ENCODE peak calls at places on chromosomes 11 and 22, in six cellular contexts. Z is astrocyte of the cerebellum, H is IMR-90, M is ascending aorta, F is skeletal muscle cell, N is esophagus squamous epithelium. P is an unnamed sample.

GRCh38 chr22:33853200-33854097 is 66.8 kb downstream of the LARGE1 start:
- DNase-seq in Z (peak; percentile 60), H (peak; percentile 77), M (no peak), F (peak; percentile 27), N (no peak), P (peak; percentile 76)

GRCh38 chr11:119594639-119595249 is 134.3 kb downstream of the NECTIN1 start:
- DNase-seq in Z (no peak), H (peak; percentile 87), M (no peak), F (peak; percentile 49), N (no peak), P (peak; percentile 81)

GRCh38 chr22:20436309-20437252 is 1.0 kb downstream of the SCARF2 start:
- DNase-seq in Z (no peak), H (peak; percentile 30), M (no peak), F (no peak), N (no peak), P (peak; percentile 54)

GRCh38 chr22:23908561-23909205 is 14.5 kb downstream of the MIF start:
- DNase-seq in Z (no peak), H (no peak), M (no peak), F (no peak), N (no peak), P (peak; percentile 18)

GRCh38 chr22:27046126-27046525 is 388.7 kb downstream of the MIAT start:
- DNase-seq in Z (no peak), H (no peak), M (no peak), F (no peak), N (no peak), P (no peak)

GRCh38 chr22:46367707-46368191 is 32.2 kb downstream of the TRMU start:
- DNase-seq in Z (no peak), H (peak; percentile 40), M (no peak), F (peak; percentile 1), N (no peak), P (peak; percentile 38)

GRCh38 chr11:64181506-64182411 is 4.2 kb upstream of the STIP1 start:
- DNase-seq in Z (peak; percentile 62), H (peak; percentile 93), M (peak; percentile 93), F (peak; percentile 80), N (peak; percentile 45), P (peak; percentile 93)

GRCh38 chr22:38041760-38042584 is 15.2 kb upstream of the PICK1 start:
- DNase-seq in Z (no peak), H (no peak), M (no peak), F (no peak), N (no peak), P (no peak)

GRCh38 chr22:45263790-45264269 is 20.9 kb upstream of the UPK3A start:
- DNase-seq in Z (no peak), H (peak; percentile 84), M (no peak), F (peak; percentile 34), N (no peak), P (peak; percentile 90)

GRCh38 chr11:128467610-128468041 is 119.7 kb downstream of the ETS1 start:
- DNase-seq in Z (peak; percentile 80), H (peak; percentile 100), M (peak; percentile 54), F (peak; percentile 98), N (no peak), P (peak; percentile 93)

GRCh38 chr11:45886816-45887520 is 1.5 kb downstream of the MAPK8IP1 start:
- DNase-seq in Z (no peak), H (no peak), M (no peak), F (no peak), N (no peak), P (no peak)

GRCh38 chr11:65125197-65126056 is 3.3 kb downstream of the MRPL49 start:
- DNase-seq in Z (no peak), H (no peak), M (no peak), F (no peak), N (no peak), P (no peak)

GRCh38 chr11:78414321-78415051 is 3.1 kb downstream of the GAB2 start:
- DNase-seq in Z (no peak), H (peak; percentile 43), M (no peak), F (no peak), N (no peak), P (peak; percentile 33)

GRCh38 chr11:65505434-65506315 is 6.8 kb downstream of the MALAT1 start:
- DNase-seq in Z (no peak), H (peak; percentile 52), M (no peak), F (no peak), N (no peak), P (peak; percentile 65)

GRCh38 chr22:17013396-17014100 is 5.5 kb upstream of the GAB4 start:
- DNase-seq in Z (no peak), H (no peak), M (no peak), F (no peak), N (no peak), P (no peak)

GRCh38 chr11:10382518-10382917 is 72.5 kb upstream of the AMPD3 start:
- DNase-seq in Z (no peak), H (no peak), M (no peak), F (no peak), N (no peak), P (no peak)

GRCh38 chr11:128420277-128420676 is 167.1 kb downstream of the ETS1 start:
- DNase-seq in Z (no peak), H (no peak), M (no peak), F (no peak), N (no peak), P (peak; percentile 43)

GRCh38 chr22:37920131-37920530 is 14.0 kb downstream of the MICALL1 start:
- DNase-seq in Z (no peak), H (no peak), M (no peak), F (no peak), N (no peak), P (no peak)

GRCh38 chr22:43216738-43217137 is 29.8 kb upstream of the TTLL12 start:
- DNase-seq in Z (no peak), H (no peak), M (no peak), F (no peak), N (no peak), P (no peak)

GRCh38 chr22:44846726-44847275 is 94.4 kb downstream of the ARHGAP8 start:
- DNase-seq in Z (no peak), H (no peak), M (no peak), F (no peak), N (no peak), P (no peak)

GRCh38 chr11:81267246-81267645 is 1466.4 kb downstream of the FAM181B start:
- DNase-seq in Z (no peak), H (no peak), M (no peak), F (no peak), N (no peak), P (no peak)

GRCh38 chr11:81270686-81271085 is 1463.0 kb downstream of the FAM181B start:
- DNase-seq in Z (no peak), H (no peak), M (no peak), F (no peak), N (no peak), P (no peak)
- H3K4me3 ChIP-seq in Z (no peak overlapping the region), H (no peak overlapping the region), M (no peak overlapping the region), F (no peak overlapping the region), N (no peak overlapping the region), P (no peak overlapping the region)

GRCh38 chr11:68891356-68891948 is 12.2 kb downstream of the MRPL21 start:
- DNase-seq in Z (no peak), H (no peak), M (no peak), F (no peak), N (no peak), P (no peak)
- H3K4me3 ChIP-seq in Z (no peak overlapping the region), H (no peak overlapping the region), M (peak overlapping the region; percentile 37), F (no peak overlapping the region), N (no peak overlapping the region), P (no peak overlapping the region)

GRCh38 chr11:32436751-32437405 is 1.5 kb upstream of the WT1 start:
- DNase-seq in Z (no peak), H (no peak), M (no peak), F (no peak), N (no peak), P (no peak)
- H3K4me3 ChIP-seq in Z (no peak overlapping the region), H (no peak overlapping the region), M (no peak overlapping the region), F (no peak overlapping the region), N (no peak overlapping the region), P (peak overlapping the region; percentile 61)

DNA sequence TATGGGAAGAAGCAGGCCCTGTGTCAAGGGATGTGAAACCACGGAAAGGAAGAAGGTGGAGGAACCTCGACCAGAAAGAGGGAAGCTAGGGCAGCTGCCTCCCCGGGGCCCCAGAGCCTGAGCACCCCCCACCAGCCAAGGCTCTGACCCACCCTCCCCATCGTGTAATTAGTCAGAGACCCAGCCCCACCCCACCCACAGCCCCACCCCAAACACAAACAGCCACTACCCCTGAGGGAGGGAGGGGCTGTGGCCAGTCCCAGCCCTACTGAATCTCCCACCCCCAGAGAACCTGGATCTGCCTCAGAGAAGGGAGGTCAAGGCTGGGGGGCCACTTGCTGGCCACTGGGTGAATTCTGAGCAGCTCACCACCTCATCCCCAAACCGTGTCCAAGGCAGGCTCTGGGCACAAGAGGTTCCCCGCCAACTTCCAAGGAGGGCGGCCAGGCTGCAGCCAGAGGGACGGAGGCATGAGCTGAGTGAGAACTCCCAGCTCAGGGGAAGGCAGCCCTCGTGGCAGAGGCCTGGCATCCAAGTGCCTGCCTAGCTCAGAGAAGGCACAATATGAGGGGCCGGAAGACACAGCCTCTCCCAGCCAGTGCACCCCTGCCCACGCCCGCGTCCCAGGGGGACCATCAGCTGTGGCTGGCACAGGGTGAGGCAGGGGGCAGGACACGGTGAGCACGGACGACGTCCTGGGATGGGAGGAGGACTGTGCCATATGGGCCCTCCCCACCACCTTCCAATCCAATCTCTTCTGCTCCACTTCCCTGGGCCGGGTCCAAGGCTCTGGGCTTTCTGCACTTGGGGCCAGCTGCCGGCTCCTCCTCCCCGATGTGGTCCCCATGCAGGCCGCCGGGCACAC is 2.7 kb downstream of the PLXNB2 start:
- DNase-seq in Z (no peak), H (no peak), M (no peak), F (no peak), N (no peak), P (no peak)
- H3K4me3 ChIP-seq in Z (peak overlapping the region; percentile 93), H (peak overlapping the region; percentile 5), M (peak overlapping the region; percentile 95), F (peak overlapping the region; percentile 96), N (peak overlapping the region; percentile 90), P (peak overlapping the region; percentile 80)

P was measured in fibroblast of villous mesenchyme.